ENCODE peak calls at places on chromosomes 16 and 17, in four cellular contexts. P, B, G and I are unnamed samples.

GRCh38 chr16:51968756-51969155 is 578.2 kb downstream of the TOX3 start:
- DNase-seq in P (no peak), B (no peak), G (no peak), I (no peak)

GRCh38 chr16:20928774-20929411 is 28.3 kb downstream of the LYRM1 start:
- DNase-seq in P (no peak), B (no peak), G (no peak), I (no peak)

GRCh38 chr17:79912552-79913330 is 73.5 kb upstream of the CBX4 start:
- DNase-seq in P (no peak), B (no peak), G (no peak), I (no peak)

GRCh38 chr16:48321307-48322036 is 63.7 kb downstream of the SIAH1 start:
- DNase-seq in P (no peak), B (no peak), G (no peak), I (no peak)

GRCh38 chr17:43532581-43532980 is 13.6 kb downstream of the ETV4 start:
- DNase-seq in P (no peak), B (no peak), G (no peak), I (no peak)

GRCh38 chr17:5115673-5116651 is at the start of gene USP6:
- DNase-seq in P (no peak), B (no peak), G (no peak), I (no peak)

GRCh38 chr16:87965973-87966667 is 14.9 kb downstream of the BANP start:
- DNase-seq in P (no peak), B (no peak), G (no peak), I (no peak)

GRCh38 chr17:74738051-74738996 is 1.3 kb downstream of the RAB37 start:
- DNase-seq in P (no peak), B (peak; percentile 53), G (peak; percentile 65), I (no peak)

GRCh38 chr17:4110152-4110551 is 32.7 kb downstream of the ZZEF1 start:
- DNase-seq in P (no peak), B (no peak), G (no peak), I (no peak)

GRCh38 chr17:9044796-9045470 is 23.6 kb downstream of the NTN1 start:
- DNase-seq in P (peak; percentile 20), B (no peak), G (no peak), I (no peak)

GRCh38 chr17:57622886-57623433 is 122.1 kb downstream of the CCDC182 start:
- DNase-seq in P (no peak), B (no peak), G (no peak), I (no peak)

GRCh38 chr16:81697886-81698635 is 81.0 kb upstream of the PLCG2 start:
- DNase-seq in P (no peak), B (no peak), G (no peak), I (no peak)

GRCh38 chr17:60934723-60935122 is 257.1 kb downstream of the BCAS3 start:
- DNase-seq in P (no peak), B (no peak), G (no peak), I (no peak)

GRCh38 chr16:29675811-29676643 is 3.0 kb upstream of the QPRT start:
- DNase-seq in P (no peak), B (no peak), G (no peak), I (no peak)

GRCh38 chr17:47218896-47219430 is 9.8 kb downstream of the MYL4 start:
- DNase-seq in P (no peak), B (peak; percentile 29), G (peak; percentile 37), I (no peak)

GRCh38 chr17:79840204-79840988 is 1.2 kb upstream of the CBX4 start:
- DNase-seq in P (peak; percentile 77), B (peak; percentile 80), G (peak; percentile 75), I (peak; percentile 63)

GRCh38 chr16:875182-876040 is 74.9 kb upstream of the GNG13 start:
- DNase-seq in P (no peak), B (no peak), G (no peak), I (no peak)

GRCh38 chr17:39935896-39936295 is 8.4 kb downstream of the LRRC3C start:
- DNase-seq in P (no peak), B (no peak), G (no peak), I (no peak)

GRCh38 chr17:76927577-76927976 is 59.4 kb downstream of the MGAT5B start:
- DNase-seq in P (no peak), B (no peak), G (no peak), I (no peak)

GRCh38 chr16:15043344-15043743 is 12.5 kb downstream of the NTAN1 start:
- DNase-seq in P (no peak), B (no peak), G (no peak), I (no peak)

GRCh38 chr17:6554871-6555330 is 1.5 kb downstream of the PITPNM3 start:
- DNase-seq in P (no peak), B (no peak), G (peak; percentile 42), I (no peak)

GRCh38 chr16:88764080-88764479 is 20.9 kb downstream of the PIEZO1 start:
- DNase-seq in P (no peak), B (no peak), G (no peak), I (no peak)

GRCh38 chr17:68531252-68531651 is 19.0 kb downstream of the PRKAR1A start:
- DNase-seq in P (no peak), B (no peak), G (no peak), I (no peak)
- H3K36me3 ChIP-seq in P (no peaks in the 10 kb centered on the region), B (peaks cover 99% of the 10 kb centered on the region), G (peaks cover 89% of the 10 kb centered on the region), I (peaks cover 52% of the 10 kb centered on the region)

GRCh38 chr17:21275579-21276339 is 8.8 kb upstream of the MAP2K3 start:
- DNase-seq in P (peak; percentile 93), B (peak; percentile 95), G (peak; percentile 95), I (peak; percentile 96)
- TF ChIP-seq CTCF in P (no peak), B (peak; percentile 34), G (no peak), I (no peak)

GRCh38 chr17:41893384-41893783 is 25.4 kb downstream of the ACLY start:
- DNase-seq in P (no peak), B (no peak), G (no peak), I (no peak)

GRCh38 chr17:41896726-41897125 is 22.0 kb downstream of the ACLY start:
- DNase-seq in P (no peak), B (no peak), G (no peak), I (no peak)

GRCh38 chr17:41895617-41896016 is 23.1 kb downstream of the ACLY start:
- DNase-seq in P (peak; percentile 78), B (peak; percentile 30), G (no peak), I (no peak)

GRCh38 chr17:41891135-41892065 is 26.2 kb upstream of the KLHL11 start:
- DNase-seq in P (no peak), B (no peak), G (no peak), I (no peak)

DNA sequence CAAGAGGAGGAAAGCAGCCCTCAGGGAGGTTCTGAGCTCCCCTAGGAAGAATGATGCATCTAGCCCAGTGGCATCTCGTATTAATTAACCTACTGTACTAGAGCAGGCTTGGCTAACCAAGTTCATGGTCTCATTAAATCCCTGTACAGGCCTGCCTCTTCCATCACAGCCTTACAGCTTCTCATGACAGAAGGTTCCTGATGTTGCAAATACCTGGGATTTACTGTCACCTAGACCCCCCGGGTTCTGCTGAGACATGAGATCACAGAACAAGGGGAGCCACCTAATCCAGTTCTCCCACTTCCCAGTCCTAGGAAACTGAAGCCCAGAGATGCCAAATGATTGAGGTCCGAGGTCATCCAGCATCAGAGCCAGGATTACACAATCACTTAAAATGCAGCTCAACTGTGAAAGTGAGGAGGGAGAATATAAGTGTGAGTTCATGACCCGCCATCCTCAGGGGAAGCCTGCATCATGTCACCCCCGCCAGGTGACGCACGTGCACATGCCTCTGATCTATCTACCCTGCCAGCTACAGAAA is 23.9 kb downstream of the ACLY start:
- DNase-seq in P (peak; percentile 69), B (no peak), G (no peak), I (no peak)
- H3K36me3 ChIP-seq in P (no peaks in the 10 kb centered on the region), B (peaks cover 94% of the 10 kb centered on the region), G (peaks cover 99% of the 10 kb centered on the region), I (peaks cover 68% of the 10 kb centered on the region)

GRCh38 chr16:3355589-3355988 is at the start of gene OR2C1:
- DNase-seq in P (no peak), B (no peak), G (no peak), I (no peak)

GRCh38 chr16:3358884-3359283 is 3.2 kb downstream of the OR2C1 start:
- DNase-seq in P (no peak), B (no peak), G (no peak), I (no peak)

GRCh38 chr16:3356118-3356517 is 429 bp downstream of the OR2C1 start:
- DNase-seq in P (no peak), B (no peak), G (no peak), I (no peak)
- TF ChIP-seq CTCF in P (no peak), B (no peak), G (no peak), I (no peak)

DNA sequence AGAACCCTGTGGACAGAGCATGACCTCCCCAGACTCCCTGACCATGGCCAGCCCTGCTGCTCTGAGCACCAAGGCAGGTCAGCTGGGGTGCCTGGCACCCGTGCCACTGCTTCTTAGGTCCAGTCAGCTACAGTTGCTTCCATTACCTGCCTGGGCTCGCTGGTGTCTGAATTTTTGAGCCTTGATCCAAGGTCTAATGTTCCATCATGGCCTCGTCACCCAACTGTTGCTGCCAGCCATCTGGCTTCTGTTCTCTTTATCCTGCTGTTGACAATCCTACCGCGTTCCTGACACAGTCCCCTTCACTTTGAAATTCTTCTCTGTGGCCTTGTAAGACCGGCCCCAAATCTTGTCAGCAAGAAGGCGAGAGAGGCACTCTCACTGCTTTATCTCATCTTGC is 16.7 kb downstream of the GLYR1 start:
- DNase-seq in P (no peak), B (no peak), G (no peak), I (no peak)
- H3K36me3 ChIP-seq in P (no peaks in the 10 kb centered on the region), B (peaks cover 91% of the 10 kb centered on the region), G (peaks cover 88% of the 10 kb centered on the region), I (peaks cover 13% of the 10 kb centered on the region)

DNA sequence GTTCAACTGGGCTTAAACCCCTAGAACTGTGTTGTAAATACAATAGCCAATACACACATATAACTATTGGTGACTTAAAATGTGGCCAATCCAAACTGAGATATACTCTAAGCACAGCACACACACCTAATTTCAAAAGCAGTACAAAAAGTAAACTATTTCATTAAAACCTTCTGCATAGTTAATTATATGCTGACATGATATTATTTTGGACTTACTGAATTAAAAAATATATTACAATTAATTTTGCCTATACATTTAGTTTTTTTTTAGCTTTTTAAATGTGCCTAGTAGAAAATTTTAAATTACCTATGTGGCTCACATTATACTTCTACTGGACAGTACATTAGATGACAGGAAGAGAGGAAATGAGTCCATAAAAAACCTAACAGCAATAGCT is 21.5 kb downstream of the MED13 start:
- DNase-seq in P (no peak), B (no peak), G (no peak), I (no peak)
- TF ChIP-seq CTCF in P (no peak), B (no peak), G (no peak), I (no peak)

GRCh38 chr17:36578671-36579070 is 13.0 kb upstream of the DHRS11 start:
- DNase-seq in P (no peak), B (no peak), G (no peak), I (no peak)
- H3K36me3 ChIP-seq in P (no peaks in the 10 kb centered on the region), B (peaks cover 75% of the 10 kb centered on the region), G (peaks cover 84% of the 10 kb centered on the region), I (peaks cover 26% of the 10 kb centered on the region)

GRCh38 chr16:5025171-5025632 is 8.5 kb downstream of the NAGPA start:
- DNase-seq in P (no peak), B (peak; percentile 50), G (peak; percentile 49), I (no peak)
- TF ChIP-seq CTCF in P (no peak), B (peak; percentile 52), G (no peak), I (no peak)

GRCh38 chr16:17457997-17458396 is 12.8 kb downstream of the XYLT1 start:
- DNase-seq in P (no peak), B (no peak), G (no peak), I (no peak)
- H3K36me3 ChIP-seq in P (no peaks in the 10 kb centered on the region), B (no peaks in the 10 kb centered on the region), G (no peaks in the 10 kb centered on the region), I (no peaks in the 10 kb centered on the region)